ENCODE peak calls at places on chromosomes 11 and 22, in six cellular contexts. One of them, this sample, is unnamed.
A peak's percentile ranks its signal among the peaks of the same experiment; 100 is the strongest.

GRCh38 chr11:63537293-63538101 is 889 bp downstream of the PLAAT4 start:
- DNase-seq in HCT116: no peak
- DNase-seq in H9: no peak
- DNase-seq in neural progenitor cell: no peak
- DNase-seq in endothelial cell of umbilical vein: peak; percentile 8
- DNase-seq in body of pancreas: peak; percentile 79
- DNase-seq in this sample: no peak

GRCh38 chr11:66006134-66006890 is 4.0 kb downstream of the BANF1 start:
- DNase-seq in neural progenitor cell: no peak
- DNase-seq in endothelial cell of umbilical vein: no peak
- DNase-seq in HCT116: no peak
- DNase-seq in body of pancreas: no peak
- DNase-seq in H9: no peak
- DNase-seq in this sample: no peak

GRCh38 chr11:17595526-17596309 is 48.7 kb downstream of the OTOG start:
- DNase-seq in body of pancreas: no peak
- DNase-seq in HCT116: no peak
- DNase-seq in neural progenitor cell: no peak
- DNase-seq in endothelial cell of umbilical vein: no peak
- DNase-seq in H9: peak; percentile 12
- DNase-seq in this sample: peak; percentile 6

GRCh38 chr11:13772223-13773046 is 104.0 kb downstream of the FAR1 start:
- DNase-seq in endothelial cell of umbilical vein: peak; percentile 72
- DNase-seq in body of pancreas: peak; percentile 9
- DNase-seq in neural progenitor cell: peak; percentile 81
- DNase-seq in HCT116: peak; percentile 67
- DNase-seq in H9: no peak
- DNase-seq in this sample: no peak

GRCh38 chr11:117871160-117871559 is 5.3 kb downstream of the FXYD6 start:
- DNase-seq in endothelial cell of umbilical vein: no peak
- DNase-seq in neural progenitor cell: no peak
- DNase-seq in HCT116: no peak
- DNase-seq in H9: no peak
- DNase-seq in body of pancreas: no peak
- DNase-seq in this sample: no peak

GRCh38 chr11:15434529-15434928 is 319.8 kb downstream of the INSC start:
- DNase-seq in endothelial cell of umbilical vein: no peak
- DNase-seq in HCT116: no peak
- DNase-seq in H9: no peak
- DNase-seq in body of pancreas: no peak
- DNase-seq in neural progenitor cell: no peak
- DNase-seq in this sample: no peak

GRCh38 chr11:6647282-6647679 is 8.3 kb downstream of the DCHS1 start:
- DNase-seq in endothelial cell of umbilical vein: peak; percentile 67
- DNase-seq in body of pancreas: no peak
- DNase-seq in HCT116: no peak
- DNase-seq in H9: no peak
- DNase-seq in neural progenitor cell: no peak
- DNase-seq in this sample: no peak

GRCh38 chr11:363948-364761 is 5.1 kb upstream of the B4GALNT4 start:
- DNase-seq in HCT116: peak; percentile 55
- DNase-seq in body of pancreas: peak; percentile 77
- DNase-seq in H9: peak; percentile 87
- DNase-seq in endothelial cell of umbilical vein: peak; percentile 37
- DNase-seq in neural progenitor cell: no peak
- DNase-seq in this sample: peak; percentile 45

GRCh38 chr22:27564806-27565205 is 236.8 kb downstream of the MN1 start:
- DNase-seq in body of pancreas: no peak
- DNase-seq in neural progenitor cell: no peak
- DNase-seq in HCT116: no peak
- DNase-seq in endothelial cell of umbilical vein: no peak
- DNase-seq in H9: no peak
- DNase-seq in this sample: no peak

GRCh38 chr11:117520201-117520600 is 192.5 kb downstream of the CEP164 start:
- DNase-seq in H9: no peak
- DNase-seq in body of pancreas: no peak
- DNase-seq in endothelial cell of umbilical vein: no peak
- DNase-seq in HCT116: no peak
- DNase-seq in neural progenitor cell: no peak
- DNase-seq in this sample: no peak

GRCh38 chr11:99015634-99016454 is 4.9 kb upstream of the CNTN5 start:
- DNase-seq in neural progenitor cell: peak; percentile 67
- DNase-seq in body of pancreas: no peak
- DNase-seq in endothelial cell of umbilical vein: peak; percentile 38
- DNase-seq in H9: no peak
- DNase-seq in HCT116: peak; percentile 12
- DNase-seq in this sample: no peak

GRCh38 chr22:17120711-17121234 is 387 bp downstream of the TMEM121B start:
- DNase-seq in body of pancreas: no peak
- DNase-seq in H9: no peak
- DNase-seq in HCT116: no peak
- DNase-seq in endothelial cell of umbilical vein: no peak
- DNase-seq in neural progenitor cell: peak; percentile 76
- DNase-seq in this sample: no peak

GRCh38 chr22:40383905-40384304 is 13.5 kb downstream of the SGSM3 start:
- DNase-seq in H9: no peak
- DNase-seq in body of pancreas: no peak
- DNase-seq in endothelial cell of umbilical vein: no peak
- DNase-seq in HCT116: no peak
- DNase-seq in neural progenitor cell: no peak
- DNase-seq in this sample: no peak

GRCh38 chr11:75778962-75779361 is 10.4 kb downstream of the DGAT2 start:
- DNase-seq in H9: no peak
- DNase-seq in endothelial cell of umbilical vein: no peak
- DNase-seq in body of pancreas: no peak
- DNase-seq in HCT116: no peak
- DNase-seq in neural progenitor cell: no peak
- DNase-seq in this sample: no peak

GRCh38 chr22:19875531-19876313 is 21.0 kb upstream of the GNB1L start:
- DNase-seq in neural progenitor cell: peak; percentile 1
- DNase-seq in body of pancreas: peak; percentile 4
- DNase-seq in H9: no peak
- DNase-seq in endothelial cell of umbilical vein: peak; percentile 74
- DNase-seq in HCT116: no peak
- DNase-seq in this sample: no peak

GRCh38 chr22:23065069-23065451 is 5.3 kb upstream of the GNAZ start:
- DNase-seq in HCT116: no peak
- DNase-seq in H9: peak; percentile 11
- DNase-seq in endothelial cell of umbilical vein: no peak
- DNase-seq in body of pancreas: no peak
- DNase-seq in neural progenitor cell: no peak
- DNase-seq in this sample: peak; percentile 7

GRCh38 chr11:102994101-102994500 is 38.6 kb upstream of the MMP13 start:
- DNase-seq in HCT116: peak; percentile 23
- DNase-seq in endothelial cell of umbilical vein: no peak
- DNase-seq in H9: no peak
- DNase-seq in body of pancreas: no peak
- DNase-seq in neural progenitor cell: no peak
- DNase-seq in this sample: no peak

GRCh38 chr11:65915101-65915820 is 3.6 kb downstream of the C11orf68 start:
- DNase-seq in H9: no peak
- DNase-seq in endothelial cell of umbilical vein: no peak
- DNase-seq in HCT116: no peak
- DNase-seq in body of pancreas: no peak
- DNase-seq in neural progenitor cell: no peak
- DNase-seq in this sample: no peak

GRCh38 chr11:71103266-71103665 is 149.1 kb downstream of the SHANK2 start:
- DNase-seq in endothelial cell of umbilical vein: no peak
- DNase-seq in HCT116: no peak
- DNase-seq in neural progenitor cell: no peak
- DNase-seq in body of pancreas: peak; percentile 69
- DNase-seq in H9: no peak
- DNase-seq in this sample: no peak

GRCh38 chr11:911890-912219 is 1.2 kb upstream of the CHID1 start:
- DNase-seq in H9: no peak
- DNase-seq in neural progenitor cell: no peak
- DNase-seq in endothelial cell of umbilical vein: no peak
- DNase-seq in body of pancreas: no peak
- DNase-seq in HCT116: no peak
- DNase-seq in this sample: no peak

GRCh38 chr11:11789735-11790369 is 51.9 kb upstream of the USP47 start:
- DNase-seq in HCT116: no peak
- DNase-seq in endothelial cell of umbilical vein: peak; percentile 16
- DNase-seq in H9: no peak
- DNase-seq in neural progenitor cell: peak; percentile 38
- DNase-seq in body of pancreas: peak; percentile 45
- DNase-seq in this sample: no peak

GRCh38 chr11:8361664-8362210 is 98.1 kb upstream of the LMO1 start:
- DNase-seq in HCT116: no peak
- DNase-seq in body of pancreas: no peak
- DNase-seq in endothelial cell of umbilical vein: no peak
- DNase-seq in neural progenitor cell: no peak
- DNase-seq in H9: no peak
- DNase-seq in this sample: no peak

GRCh38 chr22:20299736-20300136 is 20.1 kb downstream of the DGCR6L start:
- DNase-seq in HCT116: no peak
- DNase-seq in neural progenitor cell: no peak
- DNase-seq in body of pancreas: peak; percentile 75
- DNase-seq in H9: no peak
- DNase-seq in endothelial cell of umbilical vein: peak; percentile 45
- DNase-seq in this sample: no peak

GRCh38 chr22:19972652-19973550 is 31.3 kb upstream of the TXNRD2 start:
- DNase-seq in HCT116: no peak
- DNase-seq in H9: peak; percentile 50
- DNase-seq in body of pancreas: no peak
- DNase-seq in endothelial cell of umbilical vein: no peak
- DNase-seq in neural progenitor cell: no peak
- DNase-seq in this sample: no peak

GRCh38 chr11:98955551-98955950 is 65.2 kb upstream of the CNTN5 start:
- DNase-seq in neural progenitor cell: no peak
- DNase-seq in body of pancreas: no peak
- DNase-seq in endothelial cell of umbilical vein: no peak
- DNase-seq in HCT116: no peak
- DNase-seq in H9: no peak
- DNase-seq in this sample: no peak

DNA sequence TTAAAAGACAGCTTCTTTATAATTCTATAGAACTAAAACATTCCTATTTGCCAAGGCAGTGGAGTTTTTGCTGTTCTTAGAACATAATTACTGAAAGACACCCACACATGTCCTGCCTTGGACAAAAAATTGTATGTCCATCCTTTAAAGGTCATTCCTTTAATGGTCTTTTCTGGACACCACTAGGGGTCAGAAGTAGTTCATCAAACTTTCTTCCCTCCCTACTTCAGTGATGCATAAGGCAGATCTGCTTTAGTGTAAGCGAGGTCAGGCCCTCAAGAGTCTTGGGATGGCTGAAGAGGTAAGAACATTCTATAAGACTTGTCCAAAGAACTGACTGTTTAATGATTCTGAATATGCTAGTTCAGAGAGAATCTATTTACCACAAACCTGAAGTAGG is 4.3 kb upstream of the OR51V1 start:
- DNase-seq in endothelial cell of umbilical vein: peak; percentile 72
- DNase-seq in neural progenitor cell: peak; percentile 78
- DNase-seq in H9: no peak
- DNase-seq in HCT116: peak; percentile 68
- DNase-seq in body of pancreas: no peak
- DNase-seq in this sample: no peak
- TF ChIP-seq CTCF in endothelial cell of umbilical vein: peak; percentile 42
- TF ChIP-seq CTCF in neural progenitor cell: peak; percentile 76
- TF ChIP-seq CTCF in H9: peak; percentile 74
- TF ChIP-seq CTCF in HCT116: peak; percentile 77
- TF ChIP-seq CTCF in body of pancreas: peak; percentile 40
- TF ChIP-seq CTCF in this sample: no peak

DNA sequence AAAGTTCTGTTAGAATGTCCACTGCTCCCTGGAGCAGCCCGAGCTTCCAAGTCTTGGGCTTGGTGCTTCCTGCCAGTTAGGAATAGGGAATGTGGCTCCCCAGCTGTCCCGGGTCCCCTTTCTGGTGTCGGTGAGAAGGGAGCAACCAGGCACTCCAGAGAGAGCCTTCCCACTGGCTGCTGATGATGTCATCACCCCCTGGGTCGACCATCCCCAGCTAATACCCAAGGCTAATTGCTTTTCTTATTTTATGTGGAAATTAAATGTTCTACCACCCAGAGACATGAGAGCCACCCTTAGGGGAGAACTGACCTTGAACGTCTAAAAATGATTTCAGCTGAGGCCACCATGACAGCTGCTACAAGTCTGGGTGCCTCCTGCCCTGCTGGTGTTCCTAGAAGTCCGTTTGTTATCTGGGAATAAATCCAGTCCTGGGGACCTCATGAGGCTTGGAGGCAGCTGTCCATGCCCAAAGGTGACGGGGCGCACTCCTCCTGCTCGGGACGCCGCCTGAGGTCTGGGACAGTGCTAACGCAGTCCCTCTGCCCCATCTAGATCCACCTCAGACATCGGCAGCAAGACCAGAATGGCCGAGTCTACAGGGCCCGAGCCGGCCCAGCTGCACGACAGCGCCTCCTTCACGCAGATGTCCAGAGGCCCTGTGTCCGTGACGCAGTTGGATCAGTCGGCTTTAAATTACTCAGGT is 42.3 kb downstream of the C11orf91 start:
- DNase-seq in body of pancreas: no peak
- DNase-seq in endothelial cell of umbilical vein: no peak
- DNase-seq in H9: peak; percentile 63
- DNase-seq in neural progenitor cell: no peak
- DNase-seq in HCT116: no peak
- DNase-seq in this sample: no peak
- TF ChIP-seq CTCF in body of pancreas: no peak
- TF ChIP-seq CTCF in endothelial cell of umbilical vein: no peak
- TF ChIP-seq CTCF in H9: peak; percentile 15
- TF ChIP-seq CTCF in neural progenitor cell: no peak
- TF ChIP-seq CTCF in HCT116: no peak
- TF ChIP-seq CTCF in this sample: no peak

DNA sequence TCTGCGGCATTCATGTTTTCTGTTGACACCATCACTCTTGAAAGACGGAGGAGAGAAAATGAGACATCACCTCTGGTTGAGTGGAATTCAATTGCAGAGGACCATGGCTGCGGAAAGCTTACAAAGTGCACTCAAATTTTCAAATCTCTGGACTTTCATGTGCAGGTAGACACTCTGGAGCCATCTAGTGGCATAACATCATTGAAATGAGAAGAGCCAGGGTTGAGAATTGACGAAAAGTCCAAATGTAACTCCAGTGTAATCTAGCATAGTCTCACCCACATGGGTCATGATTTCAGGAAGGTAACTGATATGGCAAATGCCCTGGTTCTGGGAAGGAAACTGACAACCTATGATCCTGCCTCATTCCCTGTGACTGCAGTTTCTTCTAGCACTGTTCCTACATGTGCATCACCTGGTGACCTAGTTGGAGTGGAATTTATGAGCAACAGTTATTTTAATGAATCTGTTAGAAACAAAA is 687.8 kb downstream of the KCNA4 start:
- DNase-seq in endothelial cell of umbilical vein: peak; percentile 75
- DNase-seq in HCT116: peak; percentile 62
- DNase-seq in body of pancreas: no peak
- DNase-seq in neural progenitor cell: peak; percentile 46
- DNase-seq in H9: no peak
- DNase-seq in this sample: no peak
- TF ChIP-seq CTCF in endothelial cell of umbilical vein: peak; percentile 63
- TF ChIP-seq CTCF in HCT116: peak; percentile 81
- TF ChIP-seq CTCF in body of pancreas: peak; percentile 40
- TF ChIP-seq CTCF in neural progenitor cell: peak; percentile 65
- TF ChIP-seq CTCF in H9: peak; percentile 61
- TF ChIP-seq CTCF in this sample: no peak

DNA sequence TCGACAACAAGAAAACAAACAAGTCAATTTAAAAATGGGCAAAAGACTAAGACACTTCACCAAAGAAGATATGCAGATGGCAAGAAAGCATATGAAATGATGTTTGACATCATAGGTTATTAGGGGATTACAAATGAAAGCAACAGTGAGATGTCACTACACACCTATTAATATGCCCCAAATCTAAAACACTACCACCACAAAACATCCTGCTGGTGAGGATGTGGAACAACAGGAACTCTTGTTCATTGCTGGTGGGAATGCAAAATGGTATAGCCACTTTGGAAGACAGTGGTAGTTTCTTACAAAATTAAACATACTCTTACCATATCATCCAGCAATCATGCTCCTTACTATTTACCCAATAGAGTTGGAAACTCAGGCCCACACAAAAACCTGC is 29.0 kb downstream of the PRRG4 start:
- DNase-seq in endothelial cell of umbilical vein: no peak
- DNase-seq in body of pancreas: no peak
- DNase-seq in H9: no peak
- DNase-seq in HCT116: no peak
- DNase-seq in neural progenitor cell: no peak
- DNase-seq in this sample: no peak
- TF ChIP-seq CTCF in endothelial cell of umbilical vein: no peak
- TF ChIP-seq CTCF in body of pancreas: no peak
- TF ChIP-seq CTCF in H9: peak; percentile 49
- TF ChIP-seq CTCF in HCT116: peak; percentile 33
- TF ChIP-seq CTCF in neural progenitor cell: peak; percentile 27
- TF ChIP-seq CTCF in this sample: no peak

This sample was measured in activated B cell treated with CpG ODN at 0.5 μM for 24 hours.